ENCODE peak calls at places on chromosomes 4 and X, in nine cellular contexts. S is fibroblast of lung, R is pancreas, A is fibroblast of pulmonary artery, N is coronary artery, T is cardiac muscle cell, P is HFF-Myc, L is left ventricle myocardium inferior, V is kidney epithelial cell. U is an unnamed sample.

GRCh38 chr4:86895692-86896488 is 3.7 kb upstream of the C4orf36 start:
- DNase-seq in L (no peak), A (peak; percentile 84), P (no peak), T (peak; percentile 85), N (no peak), S (peak; percentile 81), V (peak; percentile 31), R (no peak), U (no peak)

GRCh38 chr4:2930821-2931764 is 32.1 kb downstream of the NOP14 start:
- DNase-seq in L (peak; percentile 21), T (no peak), N (peak; percentile 74), P (no peak), V (no peak), S (no peak), A (no peak), R (peak; percentile 81), U (peak; percentile 88)

GRCh38 chr4:102717448-102718092 is 43.2 kb downstream of the MANBA start:
- DNase-seq in V (peak; percentile 34), A (no peak), T (no peak), P (no peak), N (no peak), R (no peak), L (no peak), S (no peak), U (peak; percentile 51)

GRCh38 chr4:336099-336892 is 1.3 kb upstream of the ZNF141 start:
- DNase-seq in P (no peak), V (no peak), A (no peak), S (peak; percentile 18), N (peak; percentile 77), L (peak; percentile 59), T (peak; percentile 24), R (peak; percentile 17), U (peak; percentile 52)

GRCh38 chr4:13656569-13656988 is 29.1 kb upstream of the BOD1L1 start:
- DNase-seq in S (peak; percentile 81), R (peak; percentile 29), P (no peak), N (no peak), A (peak; percentile 84), T (peak; percentile 83), V (no peak), L (peak; percentile 40), U (peak; percentile 77)

GRCh38 chr4:15075875-15076274 is 73.6 kb downstream of the CPEB2 start:
- DNase-seq in T (no peak), V (no peak), N (no peak), L (no peak), S (no peak), R (no peak), A (no peak), P (no peak), U (no peak)

GRCh38 chrX:40749874-40750273 is 14.5 kb upstream of the MED14 start:
- DNase-seq in S (no peak), P (no peak), R (no peak), V (no peak), A (no peak), L (no peak), N (no peak), T (no peak), U (no peak)

GRCh38 chrX:10326578-10326977 is 169.8 kb downstream of the CLCN4 start:
- DNase-seq in L (no peak), A (peak; percentile 52), T (peak; percentile 69), N (no peak), S (peak; percentile 63), R (no peak), P (peak; percentile 14), V (no peak), U (no peak)

GRCh38 chr4:105709081-105709450 is 482 bp downstream of the GSTCD start:
- DNase-seq in N (peak; percentile 66), V (no peak), S (peak; percentile 17), L (no peak), P (no peak), A (no peak), R (no peak), T (peak; percentile 16), U (no peak)

GRCh38 chrX:123878177-123878576 is 18.3 kb downstream of the XIAP start:
- DNase-seq in P (no peak), A (peak; percentile 31), V (no peak), L (no peak), T (peak; percentile 32), R (no peak), N (no peak), S (peak; percentile 56), U (no peak)

GRCh38 chrX:134423606-134424005 is 36.4 kb upstream of the HPRT1 start:
- DNase-seq in S (peak; percentile 51), R (no peak), V (no peak), L (no peak), A (peak; percentile 49), T (peak; percentile 50), P (no peak), N (no peak), U (no peak)

GRCh38 chrX:119753639-119754257 is 4.6 kb upstream of the SOWAHD start:
- DNase-seq in L (no peak), V (no peak), P (no peak), R (no peak), T (peak; percentile 63), N (no peak), A (peak; percentile 64), S (peak; percentile 40), U (no peak)

GRCh38 chrX:104913348-104913747 is 307.1 kb downstream of the TEX13A start:
- DNase-seq in P (no peak), R (no peak), V (peak; percentile 2), T (peak; percentile 11), N (no peak), A (peak; percentile 16), S (peak; percentile 0), L (no peak), U (no peak)

GRCh38 chr4:114005569-114006442 is 26.4 kb upstream of the ARSJ start:
- DNase-seq in L (no peak), V (peak; percentile 19), N (no peak), A (peak; percentile 76), P (no peak), T (peak; percentile 69), S (peak; percentile 63), R (no peak), U (no peak)

GRCh38 chr4:55398966-55399365 is 3.2 kb downstream of the TMEM165 start:
- DNase-seq in L (no peak), N (no peak), S (no peak), R (no peak), A (peak; percentile 24), T (peak; percentile 27), P (no peak), V (no peak), U (no peak)

GRCh38 chr4:141140271-141141205 is 7.3 kb upstream of the RNF150 start:
- DNase-seq in A (no peak), T (no peak), P (no peak), V (no peak), S (no peak), R (no peak), N (no peak), L (no peak), U (no peak)

GRCh38 chrX:107448625-107449468 is 605 bp upstream of the FRMPD3 start:
- DNase-seq in R (no peak), T (no peak), P (no peak), N (no peak), A (no peak), V (no peak), L (no peak), S (no peak), U (no peak)

GRCh38 chr4:137310593-137311490 is 221.5 kb downstream of the PCDH18 start:
- DNase-seq in R (no peak), T (peak; percentile 87), P (peak; percentile 81), V (peak; percentile 21), S (peak; percentile 89), L (no peak), N (no peak), A (peak; percentile 84), U (no peak)

GRCh38 chrX:72057331-72057730 is 74.4 kb downstream of the RTL5 start:
- DNase-seq in R (no peak), A (no peak), T (peak; percentile 14), N (peak; percentile 3), P (no peak), V (no peak), L (no peak), S (no peak), U (no peak)

GRCh38 chr4:184471872-184472539 is 2.3 kb downstream of the IRF2 start:
- DNase-seq in V (no peak), T (peak; percentile 21), A (peak; percentile 20), S (peak; percentile 40), L (no peak), P (no peak), R (no peak), N (no peak), U (no peak)
- TF ChIP-seq CTCF in V (no peak), T (no peak), A (no peak), S (no peak), L (no peak), P (no peak), R (no peak), N (no peak), U (no peak)

GRCh38 chrX:56782791-56783449 is 53.9 kb downstream of the NBDY start:
- DNase-seq in L (no peak), A (no peak), N (no peak), P (no peak), R (no peak), V (no peak), S (no peak), T (no peak), U (no peak)
- H3K4me3 ChIP-seq in L (no peak overlapping the region), A (no peak overlapping the region), N (peak overlapping the region; percentile 64), P (no peak overlapping the region), R (peak overlapping the region; percentile 44), V (no peak overlapping the region), S (no peak overlapping the region), T (no peak overlapping the region), U (no peak overlapping the region)

GRCh38 chrX:19912-20571 is 261.1 kb upstream of the PLCXD1 start:
- DNase-seq in N (peak; percentile 52), L (no peak), R (no peak), A (no peak), P (no peak), V (no peak), S (no peak), T (no peak), U (no peak)
- TF ChIP-seq CTCF in N (no peak), L (no peak), R (no peak), A (no peak), P (no peak), V (no peak), S (no peak), T (no peak), U (no peak)

GRCh38 chr4:8591626-8592365 is 769 bp upstream of the CPZ start:
- DNase-seq in L (peak; percentile 11), R (no peak), V (no peak), N (no peak), P (no peak), A (no peak), S (no peak), T (no peak), U (peak; percentile 32)

GRCh38 chr4:8591114-8591513 is 1.5 kb upstream of the CPZ start:
- DNase-seq in N (no peak), R (no peak), P (no peak), S (no peak), L (no peak), V (no peak), T (no peak), A (no peak), U (peak; percentile 28)

GRCh38 chr4:8593268-8594096 is 917 bp downstream of the CPZ start:
- DNase-seq in A (no peak), R (no peak), S (no peak), V (no peak), L (no peak), T (no peak), P (no peak), N (no peak), U (no peak)

GRCh38 chr4:8594097-8595038 is 1.8 kb downstream of the CPZ start:
- DNase-seq in A (peak; percentile 80), P (peak; percentile 35), V (peak; percentile 14), L (no peak), N (no peak), S (peak; percentile 78), R (peak; percentile 47), T (peak; percentile 80), U (no peak)

GRCh38 chr4:8592366-8593267 is at the start of gene CPZ:
- DNase-seq in R (no peak), V (no peak), L (no peak), N (no peak), S (peak; percentile 11), A (peak; percentile 4), T (peak; percentile 44), P (no peak), U (no peak)
- H3K4me3 ChIP-seq in R (peak within 1 kb of the TSS; percentile 10), V (peak within 1 kb of the TSS; percentile 11), L (peak within 1 kb of the TSS; percentile 30), N (peak within 1 kb of the TSS; percentile 60), S (peak within 1 kb of the TSS; percentile 28), A (peak within 1 kb of the TSS; percentile 14), T (peak within 1 kb of the TSS; percentile 34), P (peak within 1 kb of the TSS; percentile 41), U (peak within 1 kb of the TSS; percentile 39)